ENCODE peak calls at places on chromosomes 2 and 18, in nine cellular contexts. B is HL-60, L is breast epithelium, J is upper lobe of left lung, I is SK-N-SH, D is endothelial cell of umbilical vein, K is stomach, R is Panc1, T is sigmoid colon. U is an unnamed sample.

GRCh38 chr18:9009703-9010488 is 92.6 kb upstream of the NDUFV2 start:
- DNase-seq in B (no peak), L (no peak), J (no peak), I (no peak), D (no peak), K (no peak), R (no peak), T (no peak), U (no peak)

GRCh38 chr18:55353806-55354205 is 234.2 kb downstream of the TCF4 start:
- DNase-seq in B (no peak), L (no peak), J (no peak), I (no peak), D (no peak), K (no peak), R (no peak), T (no peak), U (no peak)

GRCh38 chr2:174623690-174624089 is 26.1 kb upstream of the WIPF1 start:
- DNase-seq in B (no peak), L (no peak), J (no peak), I (no peak), D (no peak), K (no peak), R (no peak), T (no peak), U (no peak)

GRCh38 chr2:20647764-20648164 is 3.1 kb downstream of the HS1BP3 start:
- DNase-seq in B (no peak), L (no peak), J (no peak), I (no peak), D (no peak), K (no peak), R (no peak), T (no peak), U (no peak)

GRCh38 chr2:170177950-170178781 is at the start of gene MYO3B:
- DNase-seq in B (no peak), L (no peak), J (no peak), I (no peak), D (no peak), K (no peak), R (no peak), T (no peak), U (no peak)

GRCh38 chr2:121603185-121603584 is 46.1 kb downstream of the CLASP1 start:
- DNase-seq in B (no peak), L (no peak), J (no peak), I (no peak), D (no peak), K (no peak), R (no peak), T (no peak), U (no peak)

GRCh38 chr18:75200071-75200470 is 8.9 kb downstream of the PTGR3 start:
- DNase-seq in B (no peak), L (no peak), J (no peak), I (no peak), D (no peak), K (no peak), R (no peak), T (no peak), U (no peak)

GRCh38 chr2:206920936-206921335 is 18.4 kb upstream of the CPO start:
- DNase-seq in B (no peak), L (no peak), J (no peak), I (no peak), D (no peak), K (no peak), R (no peak), T (no peak), U (no peak)

GRCh38 chr18:13471971-13472628 is 253.5 kb downstream of the LDLRAD4 start:
- DNase-seq in B (no peak), L (no peak), J (no peak), I (no peak), D (no peak), K (no peak), R (no peak), T (no peak), U (no peak)

GRCh38 chr2:231672617-231673347 is 35.5 kb upstream of the PTMA start:
- DNase-seq in B (no peak), L (no peak), J (peak), I (no peak), D (no peak), K (peak), R (no peak), T (peak), U (no peak)
- TF ChIP-seq POLR2AphosphoS5 in B (no peak), L (no peak), J (peak), I (no peak), D (no peak), K (no peak), R (peak), T (no peak), U (no peak)

GRCh38 chr2:69250981-69251380 is 136.0 kb downstream of the GFPT1 start:
- DNase-seq in B (no peak), L (no peak), J (no peak), I (no peak), D (no peak), K (no peak), R (no peak), T (no peak), U (no peak)

GRCh38 chr2:69248232-69248631 is 138.8 kb downstream of the GFPT1 start:
- DNase-seq in B (no peak), L (no peak), J (no peak), I (no peak), D (no peak), K (no peak), R (no peak), T (no peak), U (no peak)

GRCh38 chr2:69255760-69256159 is 131.3 kb downstream of the GFPT1 start:
- DNase-seq in B (no peak), L (no peak), J (no peak), I (no peak), D (no peak), K (no peak), R (no peak), T (no peak), U (no peak)

GRCh38 chr2:69253893-69254292 is 133.1 kb downstream of the GFPT1 start:
- DNase-seq in B (no peak), L (peak), J (no peak), I (no peak), D (peak), K (no peak), R (peak), T (peak), U (no peak)

GRCh38 chr2:69253033-69253535 is 133.9 kb downstream of the GFPT1 start:
- DNase-seq in B (no peak), L (no peak), J (no peak), I (no peak), D (peak), K (no peak), R (no peak), T (no peak), U (no peak)
- H3K27ac ChIP-seq in B (no peak), L (peak), J (no peak), I (peak), D (peak), K (no peak), R (peak), T (peak), U (no peak)

GRCh38 chr2:231455890-231456289 is 8.4 kb downstream of the NCL start:
- DNase-seq in B (peak), L (no peak), J (no peak), I (no peak), D (no peak), K (no peak), R (no peak), T (no peak), U (no peak)

GRCh38 chr2:231450548-231450989 is 13.7 kb downstream of the NCL start:
- DNase-seq in B (no peak), L (no peak), J (no peak), I (no peak), D (no peak), K (no peak), R (no peak), T (no peak), U (no peak)

GRCh38 chr2:231454361-231454791 is 9.9 kb downstream of the NCL start:
- DNase-seq in B (peak), L (no peak), J (no peak), I (no peak), D (no peak), K (no peak), R (no peak), T (no peak), U (no peak)

GRCh38 chr2:231455222-231455621 is 9.1 kb downstream of the NCL start:
- DNase-seq in B (peak), L (no peak), J (no peak), I (no peak), D (no peak), K (no peak), R (no peak), T (no peak), U (no peak)

DNA sequence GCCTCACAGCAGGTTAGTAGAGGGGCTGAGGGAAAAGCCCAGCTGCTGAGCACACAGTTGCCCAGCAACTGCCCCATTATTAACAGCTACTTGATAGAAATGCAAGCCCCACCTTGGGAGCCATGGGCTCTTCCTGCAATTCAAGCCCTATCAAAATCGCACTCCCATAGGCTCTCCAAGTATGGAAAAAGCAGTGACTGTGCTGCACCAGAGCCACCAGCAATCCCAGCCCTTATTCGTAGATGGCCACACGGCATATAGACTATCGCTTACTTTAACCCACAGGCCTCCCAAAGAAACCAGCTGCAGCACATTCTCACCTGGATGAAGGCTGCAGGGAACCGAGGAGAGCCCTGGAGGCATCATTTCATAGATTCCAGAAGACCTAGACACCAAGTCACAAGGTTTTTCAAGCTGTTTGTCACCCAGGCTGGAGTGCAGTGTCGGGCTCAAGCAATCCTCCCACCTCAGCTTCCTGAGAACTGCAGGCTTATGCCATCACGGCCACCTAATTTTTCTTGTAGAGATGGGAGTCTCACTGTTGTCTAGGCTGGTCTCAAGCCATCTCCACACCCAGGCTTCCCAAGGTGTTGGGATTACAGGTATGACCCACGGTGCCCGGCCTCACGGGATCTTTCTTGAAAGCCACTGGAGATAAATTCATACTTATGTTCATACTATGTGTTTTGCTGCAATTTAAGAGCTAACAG is 11.3 kb downstream of the NCL start:
- DNase-seq in B (peak), L (no peak), J (no peak), I (no peak), D (no peak), K (no peak), R (no peak), T (no peak), U (no peak)
- TF ChIP-seq POLR2AphosphoS5 in B (peak), L (no peak), J (no peak), I (peak), D (no peak), K (no peak), R (peak), T (no peak), U (peak)

GRCh38 chr2:26691881-26692813 is at the start of gene KCNK3:
- DNase-seq in B (no peak), L (peak), J (peak), I (peak), D (peak), K (peak), R (no peak), T (peak), U (no peak)
- H3K27ac ChIP-seq in B (no peak), L (no peak), J (peak), I (no peak), D (no peak), K (no peak), R (no peak), T (peak), U (no peak)